ENCODE peak calls at places on chromosome 13, in nine cellular contexts. One of them, this sample, is unnamed.

GRCh38 chr13:30142502-30143211 is 164.7 kb downstream of the KATNAL1 start:
- DNase-seq in A172: peak
- DNase-seq in activated CD4-positive, alpha-beta T cell treated with anti-CD3 and anti-CD28 coated beads for 4 hours: peak
- DNase-seq in SHP77: no peak
- DNase-seq in EH: peak
- DNase-seq in AG08396: peak
- DNase-seq in heart right ventricle: no peak
- DNase-seq in skeletal muscle cell: peak
- DNase-seq in right cardiac atrium: no peak
- DNase-seq in this sample: peak

GRCh38 chr13:97883356-97883755 is 70.1 kb upstream of the IPO5 start:
- DNase-seq in AG08396: no peak
- DNase-seq in EH: peak
- DNase-seq in A172: no peak
- DNase-seq in activated CD4-positive, alpha-beta T cell treated with anti-CD3 and anti-CD28 coated beads for 4 hours: no peak
- DNase-seq in right cardiac atrium: no peak
- DNase-seq in skeletal muscle cell: no peak
- DNase-seq in SHP77: no peak
- DNase-seq in heart right ventricle: no peak
- DNase-seq in this sample: no peak

GRCh38 chr13:42814868-42815267 is 33.5 kb downstream of the FAM216B start:
- DNase-seq in heart right ventricle: no peak
- DNase-seq in AG08396: peak
- DNase-seq in right cardiac atrium: no peak
- DNase-seq in activated CD4-positive, alpha-beta T cell treated with anti-CD3 and anti-CD28 coated beads for 4 hours: no peak
- DNase-seq in A172: no peak
- DNase-seq in EH: peak
- DNase-seq in SHP77: no peak
- DNase-seq in skeletal muscle cell: peak
- DNase-seq in this sample: peak

GRCh38 chr13:87677043-87677333 is 5.8 kb downstream of the SLITRK5 start:
- DNase-seq in right cardiac atrium: no peak
- DNase-seq in activated CD4-positive, alpha-beta T cell treated with anti-CD3 and anti-CD28 coated beads for 4 hours: no peak
- DNase-seq in A172: no peak
- DNase-seq in skeletal muscle cell: no peak
- DNase-seq in EH: no peak
- DNase-seq in heart right ventricle: no peak
- DNase-seq in SHP77: no peak
- DNase-seq in AG08396: no peak
- DNase-seq in this sample: no peak

GRCh38 chr13:51324714-51325440 is 14.6 kb upstream of the SERPINE3 start:
- DNase-seq in EH: no peak
- DNase-seq in skeletal muscle cell: no peak
- DNase-seq in heart right ventricle: no peak
- DNase-seq in A172: no peak
- DNase-seq in activated CD4-positive, alpha-beta T cell treated with anti-CD3 and anti-CD28 coated beads for 4 hours: no peak
- DNase-seq in SHP77: no peak
- DNase-seq in right cardiac atrium: no peak
- DNase-seq in AG08396: no peak
- DNase-seq in this sample: no peak

GRCh38 chr13:40231311-40231710 is 435.1 kb downstream of the FOXO1 start:
- DNase-seq in AG08396: no peak
- DNase-seq in activated CD4-positive, alpha-beta T cell treated with anti-CD3 and anti-CD28 coated beads for 4 hours: no peak
- DNase-seq in skeletal muscle cell: no peak
- DNase-seq in SHP77: no peak
- DNase-seq in EH: peak
- DNase-seq in heart right ventricle: no peak
- DNase-seq in A172: no peak
- DNase-seq in right cardiac atrium: no peak
- DNase-seq in this sample: no peak

GRCh38 chr13:72932250-72932649 is 126.6 kb upstream of the KLF5 start:
- DNase-seq in skeletal muscle cell: no peak
- DNase-seq in right cardiac atrium: no peak
- DNase-seq in AG08396: no peak
- DNase-seq in EH: peak
- DNase-seq in heart right ventricle: no peak
- DNase-seq in A172: no peak
- DNase-seq in activated CD4-positive, alpha-beta T cell treated with anti-CD3 and anti-CD28 coated beads for 4 hours: no peak
- DNase-seq in SHP77: no peak
- DNase-seq in this sample: no peak

GRCh38 chr13:79194272-79194671 is 211.8 kb downstream of the RBM26 start:
- DNase-seq in skeletal muscle cell: no peak
- DNase-seq in heart right ventricle: no peak
- DNase-seq in right cardiac atrium: no peak
- DNase-seq in AG08396: no peak
- DNase-seq in EH: no peak
- DNase-seq in A172: no peak
- DNase-seq in activated CD4-positive, alpha-beta T cell treated with anti-CD3 and anti-CD28 coated beads for 4 hours: no peak
- DNase-seq in SHP77: no peak
- DNase-seq in this sample: no peak

GRCh38 chr13:59771272-59771671 is 392.5 kb downstream of the DIAPH3 start:
- DNase-seq in EH: peak
- DNase-seq in AG08396: no peak
- DNase-seq in skeletal muscle cell: no peak
- DNase-seq in A172: no peak
- DNase-seq in SHP77: no peak
- DNase-seq in heart right ventricle: no peak
- DNase-seq in activated CD4-positive, alpha-beta T cell treated with anti-CD3 and anti-CD28 coated beads for 4 hours: no peak
- DNase-seq in right cardiac atrium: no peak
- DNase-seq in this sample: no peak

GRCh38 chr13:36919206-36919832 is 719 bp downstream of the SMAD9 start:
- DNase-seq in AG08396: peak
- DNase-seq in A172: peak
- DNase-seq in activated CD4-positive, alpha-beta T cell treated with anti-CD3 and anti-CD28 coated beads for 4 hours: no peak
- DNase-seq in EH: peak
- DNase-seq in skeletal muscle cell: no peak
- DNase-seq in SHP77: peak
- DNase-seq in heart right ventricle: peak
- DNase-seq in right cardiac atrium: peak
- DNase-seq in this sample: peak

GRCh38 chr13:30346159-30346788 is 38.9 kb upstream of the KATNAL1 start:
- DNase-seq in skeletal muscle cell: no peak
- DNase-seq in EH: no peak
- DNase-seq in SHP77: no peak
- DNase-seq in right cardiac atrium: no peak
- DNase-seq in AG08396: no peak
- DNase-seq in heart right ventricle: no peak
- DNase-seq in activated CD4-positive, alpha-beta T cell treated with anti-CD3 and anti-CD28 coated beads for 4 hours: peak
- DNase-seq in A172: no peak
- DNase-seq in this sample: no peak

GRCh38 chr13:48804836-48805601 is 151.3 kb downstream of the CYSLTR2 start:
- DNase-seq in EH: peak
- DNase-seq in heart right ventricle: no peak
- DNase-seq in skeletal muscle cell: no peak
- DNase-seq in activated CD4-positive, alpha-beta T cell treated with anti-CD3 and anti-CD28 coated beads for 4 hours: no peak
- DNase-seq in right cardiac atrium: no peak
- DNase-seq in AG08396: no peak
- DNase-seq in SHP77: no peak
- DNase-seq in A172: peak
- DNase-seq in this sample: no peak

GRCh38 chr13:111488466-111489132 is 168.2 kb downstream of the TEX29 start:
- DNase-seq in activated CD4-positive, alpha-beta T cell treated with anti-CD3 and anti-CD28 coated beads for 4 hours: no peak
- DNase-seq in SHP77: no peak
- DNase-seq in heart right ventricle: no peak
- DNase-seq in A172: no peak
- DNase-seq in AG08396: no peak
- DNase-seq in EH: no peak
- DNase-seq in right cardiac atrium: no peak
- DNase-seq in skeletal muscle cell: no peak
- DNase-seq in this sample: no peak

GRCh38 chr13:39956036-39956435 is 300.6 kb downstream of the COG6 start:
- DNase-seq in AG08396: no peak
- DNase-seq in right cardiac atrium: no peak
- DNase-seq in A172: no peak
- DNase-seq in skeletal muscle cell: no peak
- DNase-seq in activated CD4-positive, alpha-beta T cell treated with anti-CD3 and anti-CD28 coated beads for 4 hours: peak
- DNase-seq in SHP77: no peak
- DNase-seq in EH: no peak
- DNase-seq in heart right ventricle: no peak
- DNase-seq in this sample: no peak

GRCh38 chr13:73268306-73268705 is 209.5 kb downstream of the KLF5 start:
- DNase-seq in EH: peak
- DNase-seq in AG08396: peak
- DNase-seq in SHP77: peak
- DNase-seq in right cardiac atrium: no peak
- DNase-seq in heart right ventricle: no peak
- DNase-seq in activated CD4-positive, alpha-beta T cell treated with anti-CD3 and anti-CD28 coated beads for 4 hours: no peak
- DNase-seq in A172: peak
- DNase-seq in skeletal muscle cell: peak
- DNase-seq in this sample: no peak

GRCh38 chr13:62357887-62358645 is 942.4 kb upstream of the PCDH20 start:
- DNase-seq in activated CD4-positive, alpha-beta T cell treated with anti-CD3 and anti-CD28 coated beads for 4 hours: no peak
- DNase-seq in EH: no peak
- DNase-seq in right cardiac atrium: no peak
- DNase-seq in SHP77: no peak
- DNase-seq in AG08396: no peak
- DNase-seq in skeletal muscle cell: peak
- DNase-seq in heart right ventricle: no peak
- DNase-seq in A172: peak
- DNase-seq in this sample: peak

GRCh38 chr13:26062853-26063444 is 11.1 kb upstream of the SHISA2 start:
- DNase-seq in heart right ventricle: peak
- DNase-seq in activated CD4-positive, alpha-beta T cell treated with anti-CD3 and anti-CD28 coated beads for 4 hours: peak
- DNase-seq in skeletal muscle cell: no peak
- DNase-seq in A172: peak
- DNase-seq in SHP77: peak
- DNase-seq in EH: peak
- DNase-seq in right cardiac atrium: peak
- DNase-seq in AG08396: peak
- DNase-seq in this sample: peak

GRCh38 chr13:27868639-27869435 is 51.0 kb upstream of the PDX1 start:
- DNase-seq in AG08396: no peak
- DNase-seq in A172: no peak
- DNase-seq in SHP77: no peak
- DNase-seq in right cardiac atrium: no peak
- DNase-seq in EH: peak
- DNase-seq in heart right ventricle: no peak
- DNase-seq in skeletal muscle cell: no peak
- DNase-seq in activated CD4-positive, alpha-beta T cell treated with anti-CD3 and anti-CD28 coated beads for 4 hours: no peak
- DNase-seq in this sample: no peak

GRCh38 chr13:41019027-41019487 is at the start of gene ELF1:
- DNase-seq in A172: peak
- DNase-seq in SHP77: peak
- DNase-seq in skeletal muscle cell: peak
- DNase-seq in AG08396: peak
- DNase-seq in right cardiac atrium: peak
- DNase-seq in activated CD4-positive, alpha-beta T cell treated with anti-CD3 and anti-CD28 coated beads for 4 hours: peak
- DNase-seq in EH: peak
- DNase-seq in heart right ventricle: peak
- DNase-seq in this sample: peak

This sample was measured in stromal cell of bone marrow.